ENCODE peak calls at places on chromosomes 7 and 10, in four cellular contexts. One of them, this sample, is unnamed.
A peak's percentile ranks its signal among the peaks of the same experiment; 100 is the strongest.

GRCh38 chr7:20488850-20489249 is 126.6 kb upstream of the ABCB5 start:
- DNase-seq in fibroblast of lung: no peak
- DNase-seq in lower lobe of right lung: no peak
- DNase-seq in cardiac fibroblast: no peak
- DNase-seq in this sample: no peak

GRCh38 chr10:71382757-71383156 is 14.0 kb upstream of the CDH23 start:
- DNase-seq in fibroblast of lung: no peak
- DNase-seq in lower lobe of right lung: no peak
- DNase-seq in cardiac fibroblast: no peak
- DNase-seq in this sample: no peak

GRCh38 chr10:3624367-3624766 is 160.6 kb downstream of the KLF6 start:
- DNase-seq in fibroblast of lung: peak; percentile 83
- DNase-seq in lower lobe of right lung: no peak
- DNase-seq in cardiac fibroblast: peak; percentile 60
- DNase-seq in this sample: no peak

GRCh38 chr7:30430300-30430699 is 48.3 kb downstream of the NOD1 start:
- DNase-seq in fibroblast of lung: no peak
- DNase-seq in lower lobe of right lung: no peak
- DNase-seq in cardiac fibroblast: peak; percentile 16
- DNase-seq in this sample: no peak

GRCh38 chr10:48976208-48976607 is 36.6 kb upstream of the LRRC18 start:
- DNase-seq in fibroblast of lung: no peak
- DNase-seq in lower lobe of right lung: no peak
- DNase-seq in cardiac fibroblast: peak; percentile 6
- DNase-seq in this sample: no peak

GRCh38 chr10:132455986-132456847 is 59.2 kb downstream of the PWWP2B start:
- DNase-seq in fibroblast of lung: no peak
- DNase-seq in lower lobe of right lung: peak; percentile 44
- DNase-seq in cardiac fibroblast: no peak
- DNase-seq in this sample: no peak

GRCh38 chr7:102426268-102427031 is 6.9 kb upstream of the ORAI2 start:
- DNase-seq in fibroblast of lung: no peak
- DNase-seq in lower lobe of right lung: peak; percentile 71
- DNase-seq in cardiac fibroblast: no peak
- DNase-seq in this sample: no peak

GRCh38 chr10:104297697-104298660 is 29.0 kb downstream of the GSTO2 start:
- DNase-seq in fibroblast of lung: peak; percentile 92
- DNase-seq in lower lobe of right lung: no peak
- DNase-seq in cardiac fibroblast: no peak
- DNase-seq in this sample: no peak

GRCh38 chr10:132143162-132143561 is 43.6 kb upstream of the DPYSL4 start:
- DNase-seq in fibroblast of lung: no peak
- DNase-seq in lower lobe of right lung: no peak
- DNase-seq in cardiac fibroblast: peak; percentile 11
- DNase-seq in this sample: no peak

GRCh38 chr10:14603539-14604102 is 171.1 kb downstream of the FAM107B start:
- DNase-seq in fibroblast of lung: no peak
- DNase-seq in lower lobe of right lung: no peak
- DNase-seq in cardiac fibroblast: no peak
- DNase-seq in this sample: no peak

GRCh38 chr10:71659050-71659738 is 60.4 kb downstream of the C10orf105 start:
- DNase-seq in fibroblast of lung: no peak
- DNase-seq in lower lobe of right lung: no peak
- DNase-seq in cardiac fibroblast: no peak
- DNase-seq in this sample: no peak

GRCh38 chr7:143214789-143215679 is 6.8 kb upstream of the TAS2R40 start:
- DNase-seq in fibroblast of lung: peak; percentile 71
- DNase-seq in lower lobe of right lung: no peak
- DNase-seq in cardiac fibroblast: peak; percentile 90
- DNase-seq in this sample: peak; percentile 66

GRCh38 chr10:1809139-1809755 is 71.9 kb upstream of the ADARB2 start:
- DNase-seq in fibroblast of lung: no peak
- DNase-seq in lower lobe of right lung: no peak
- DNase-seq in cardiac fibroblast: no peak
- DNase-seq in this sample: no peak

GRCh38 chr7:5345171-5345570 is 62.4 kb downstream of the SLC29A4 start:
- DNase-seq in fibroblast of lung: no peak
- DNase-seq in lower lobe of right lung: no peak
- DNase-seq in cardiac fibroblast: no peak
- DNase-seq in this sample: no peak

GRCh38 chr7:157579425-157579824 is 242.6 kb downstream of the DNAJB6 start:
- DNase-seq in fibroblast of lung: no peak
- DNase-seq in lower lobe of right lung: no peak
- DNase-seq in cardiac fibroblast: no peak
- DNase-seq in this sample: no peak

GRCh38 chr10:96043895-96044580 is 655 bp downstream of the CCNJ start:
- DNase-seq in fibroblast of lung: peak; percentile 57
- DNase-seq in lower lobe of right lung: peak; percentile 73
- DNase-seq in cardiac fibroblast: peak; percentile 38
- DNase-seq in this sample: no peak

GRCh38 chr7:50196719-50197118 is 103.7 kb upstream of the ZPBP start:
- DNase-seq in fibroblast of lung: no peak
- DNase-seq in lower lobe of right lung: no peak
- DNase-seq in cardiac fibroblast: no peak
- DNase-seq in this sample: no peak

GRCh38 chr10:72248477-72249151 is 25.1 kb upstream of the DDIT4 start:
- DNase-seq in fibroblast of lung: peak; percentile 31
- DNase-seq in lower lobe of right lung: peak; percentile 87
- DNase-seq in cardiac fibroblast: peak; percentile 87
- DNase-seq in this sample: no peak

GRCh38 chr10:46048152-46048551 is 2.1 kb upstream of the MSMB start:
- DNase-seq in fibroblast of lung: no peak
- DNase-seq in lower lobe of right lung: no peak
- DNase-seq in cardiac fibroblast: no peak
- DNase-seq in this sample: no peak
- TF ChIP-seq CTCF in fibroblast of lung: no peak
- TF ChIP-seq CTCF in lower lobe of right lung: no peak
- TF ChIP-seq CTCF in cardiac fibroblast: no peak
- TF ChIP-seq CTCF in this sample: no peak

GRCh38 chr10:70052462-70053211 is at the start of gene MACROH2A2:
- DNase-seq in fibroblast of lung: peak; percentile 84
- DNase-seq in lower lobe of right lung: peak; percentile 53
- DNase-seq in cardiac fibroblast: peak; percentile 73
- DNase-seq in this sample: peak; percentile 35
- TF ChIP-seq CTCF in fibroblast of lung: peak; percentile 50
- TF ChIP-seq CTCF in lower lobe of right lung: peak; percentile 28
- TF ChIP-seq CTCF in cardiac fibroblast: peak; percentile 42
- TF ChIP-seq CTCF in this sample: peak; percentile 65

GRCh38 chr7:40509301-40509700 is 374.5 kb downstream of the SUGCT start:
- DNase-seq in fibroblast of lung: no peak
- DNase-seq in lower lobe of right lung: no peak
- DNase-seq in cardiac fibroblast: no peak
- DNase-seq in this sample: no peak

GRCh38 chr7:40502359-40502758 is 367.6 kb downstream of the SUGCT start:
- DNase-seq in fibroblast of lung: no peak
- DNase-seq in lower lobe of right lung: no peak
- DNase-seq in cardiac fibroblast: no peak
- DNase-seq in this sample: no peak

GRCh38 chr7:40506158-40506557 is 371.4 kb downstream of the SUGCT start:
- DNase-seq in fibroblast of lung: peak; percentile 13
- DNase-seq in lower lobe of right lung: no peak
- DNase-seq in cardiac fibroblast: no peak
- DNase-seq in this sample: no peak

GRCh38 chr7:40507166-40507565 is 372.4 kb downstream of the SUGCT start:
- DNase-seq in fibroblast of lung: no peak
- DNase-seq in lower lobe of right lung: no peak
- DNase-seq in cardiac fibroblast: no peak
- DNase-seq in this sample: no peak
- TF ChIP-seq CTCF in fibroblast of lung: no peak
- TF ChIP-seq CTCF in lower lobe of right lung: peak; percentile 27
- TF ChIP-seq CTCF in cardiac fibroblast: no peak
- TF ChIP-seq CTCF in this sample: no peak

GRCh38 chr7:71267734-71268133 is 135.8 kb downstream of the GALNT17 start:
- DNase-seq in fibroblast of lung: no peak
- DNase-seq in lower lobe of right lung: no peak
- DNase-seq in cardiac fibroblast: no peak
- DNase-seq in this sample: no peak
- TF ChIP-seq CTCF in fibroblast of lung: no peak
- TF ChIP-seq CTCF in lower lobe of right lung: no peak
- TF ChIP-seq CTCF in cardiac fibroblast: no peak
- TF ChIP-seq CTCF in this sample: no peak

GRCh38 chr10:123838596-123839310 is 52.9 kb downstream of the CPXM2 start:
- DNase-seq in fibroblast of lung: no peak
- DNase-seq in lower lobe of right lung: no peak
- DNase-seq in cardiac fibroblast: no peak
- DNase-seq in this sample: no peak
- TF ChIP-seq CTCF in fibroblast of lung: no peak
- TF ChIP-seq CTCF in lower lobe of right lung: no peak
- TF ChIP-seq CTCF in cardiac fibroblast: no peak
- TF ChIP-seq CTCF in this sample: no peak

This sample was measured in AG09319.